ENCODE peak calls at places on chromosome 14, in six cellular contexts. E is fibroblast of lung, M is neuronal stem cell, W is neural progenitor cell, P is HCT116, J is trophoblast cell. U is an unnamed sample.

GRCh38 chr14:49880267-49881064 is 12.4 kb upstream of the ARF6 start:
- DNase-seq in E (no peak), M (no peak), W (no peak), P (no peak), J (no peak), U (no peak)

GRCh38 chr14:76019676-76020075 is 34.1 kb downstream of the IFT43 start:
- DNase-seq in E (no peak), M (no peak), W (no peak), P (no peak), J (no peak), U (no peak)

GRCh38 chr14:23432946-23433345 is 2.5 kb downstream of the MYH7 start:
- DNase-seq in E (no peak), M (no peak), W (no peak), P (no peak), J (no peak), U (no peak)

GRCh38 chr14:56810341-56810740 is at the start of gene OTX2:
- DNase-seq in E (no peak), M (no peak), W (peak; percentile 84), P (no peak), J (no peak), U (no peak)

GRCh38 chr14:100140452-100141132 is 18.9 kb downstream of the DEGS2 start:
- DNase-seq in E (no peak), M (peak; percentile 38), W (peak; percentile 88), P (no peak), J (no peak), U (no peak)

GRCh38 chr14:100246809-100247428 is 8.0 kb downstream of the YY1 start:
- DNase-seq in E (peak; percentile 43), M (peak; percentile 43), W (peak; percentile 69), P (peak; percentile 48), J (peak; percentile 81), U (no peak)

GRCh38 chr14:73025544-73025943 is 1.4 kb downstream of the ZFYVE1 start:
- DNase-seq in E (peak; percentile 40), M (no peak), W (no peak), P (no peak), J (peak; percentile 23), U (no peak)

GRCh38 chr14:31300296-31300695 is 92.7 kb upstream of the HECTD1 start:
- DNase-seq in E (peak; percentile 19), M (no peak), W (no peak), P (no peak), J (peak; percentile 27), U (no peak)

GRCh38 chr14:64504310-64504896 is at the start of gene ZBTB1:
- DNase-seq in E (peak; percentile 85), M (peak; percentile 84), W (peak; percentile 94), P (peak; percentile 65), J (peak; percentile 86), U (no peak)

DNA sequence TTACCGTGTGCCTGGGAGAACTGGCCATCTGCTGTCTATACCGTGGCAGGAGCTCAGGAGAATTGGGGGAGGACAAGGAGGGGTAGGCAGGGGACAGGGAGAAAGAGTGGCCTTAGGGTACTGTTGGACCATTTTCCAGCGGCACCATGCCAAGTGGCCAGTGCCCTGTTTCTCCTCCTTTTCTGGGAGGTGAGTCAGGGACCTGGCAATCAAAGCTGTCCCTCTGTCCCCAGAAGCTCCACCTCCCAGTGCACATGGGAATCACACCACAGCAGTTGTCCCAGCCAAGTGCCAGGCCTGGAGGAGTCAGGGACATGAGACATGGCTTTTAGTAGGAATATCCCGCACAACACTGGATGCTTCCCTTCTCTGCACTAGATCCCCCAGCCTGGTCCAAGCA is 118.0 kb downstream of the GCH1 start:
- DNase-seq in E (no peak), M (no peak), W (no peak), P (no peak), J (no peak), U (no peak)
- H3K9ac ChIP-seq in E (no peak overlapping the region), M (no peak overlapping the region), W (no peak overlapping the region), P (no peak overlapping the region), J (no peak overlapping the region), U (no peak overlapping the region)

GRCh38 chr14:69807192-69807591 is 10.2 kb upstream of the SLC10A1 start:
- DNase-seq in E (no peak), M (no peak), W (no peak), P (no peak), J (no peak), U (no peak)

GRCh38 chr14:69812725-69813124 is 15.7 kb upstream of the SLC10A1 start:
- DNase-seq in E (no peak), M (no peak), W (peak; percentile 27), P (no peak), J (peak; percentile 91), U (no peak)

GRCh38 chr14:69811868-69812252 is 14.8 kb upstream of the SLC10A1 start:
- DNase-seq in E (no peak), M (no peak), W (no peak), P (no peak), J (peak; percentile 59), U (no peak)

GRCh38 chr14:69811227-69811867 is 14.3 kb upstream of the SLC10A1 start:
- DNase-seq in E (no peak), M (no peak), W (no peak), P (no peak), J (peak; percentile 92), U (no peak)

DNA sequence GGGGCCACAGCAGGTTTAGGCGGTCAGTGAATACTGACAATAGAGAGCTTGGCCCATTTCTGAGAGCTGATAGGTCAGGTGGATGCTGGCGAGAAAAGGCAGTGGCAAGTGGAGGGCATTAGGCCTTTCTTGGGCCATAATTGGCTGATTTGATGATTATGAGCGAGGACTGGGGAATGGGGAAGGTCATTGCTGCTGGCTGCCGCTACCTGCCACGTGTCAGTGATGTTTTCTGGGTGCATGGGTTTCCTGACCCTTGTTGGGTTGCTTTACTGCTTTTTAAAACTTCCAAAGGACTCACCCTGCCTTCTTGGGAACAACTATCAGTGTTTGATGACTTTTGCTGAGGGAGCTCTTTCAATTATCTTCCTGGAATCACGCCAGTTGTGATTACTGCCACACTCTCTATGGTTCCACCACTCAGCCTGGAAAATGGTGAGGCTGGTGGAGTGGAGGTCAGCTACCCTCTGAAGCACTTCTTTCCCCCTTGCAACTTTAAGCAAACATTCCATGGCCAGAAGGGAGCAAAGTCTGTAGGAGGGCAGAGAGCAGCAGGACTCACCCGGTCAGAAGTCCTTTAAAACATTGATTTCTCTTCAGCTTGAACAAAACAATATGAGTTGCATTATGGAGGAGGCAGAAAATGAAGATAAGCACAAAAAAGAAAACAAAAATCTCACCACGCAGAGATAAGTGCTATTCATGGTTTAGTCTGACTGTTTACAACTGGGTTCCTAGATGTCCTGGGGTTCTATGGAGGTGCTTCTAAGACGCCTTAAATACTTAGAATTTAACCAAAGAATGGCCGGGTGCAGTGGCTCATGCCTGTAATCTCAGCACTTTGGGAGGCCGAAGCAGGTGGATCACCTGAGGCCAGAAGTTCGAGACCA is 12.1 kb upstream of the SLC10A1 start:
- DNase-seq in E (no peak), M (no peak), W (no peak), P (no peak), J (no peak), U (no peak)
- H2AFZ ChIP-seq in E (no peak overlapping the region), M (peak overlapping the region; percentile 29), W (peak overlapping the region; percentile 55), P (no peak overlapping the region), J (no peak overlapping the region), U (no peak overlapping the region)

GRCh38 chr14:77022219-77022852 is 6.2 kb downstream of the IRF2BPL start:
- DNase-seq in E (no peak), M (no peak), W (no peak), P (no peak), J (peak; percentile 54), U (no peak)

GRCh38 chr14:77023001-77023996 is 5.2 kb downstream of the IRF2BPL start:
- DNase-seq in E (peak; percentile 62), M (no peak), W (peak; percentile 70), P (no peak), J (peak; percentile 53), U (no peak)

GRCh38 chr14:77025744-77026165 is 2.8 kb downstream of the IRF2BPL start:
- DNase-seq in E (no peak), M (no peak), W (peak; percentile 65), P (no peak), J (peak; percentile 42), U (no peak)

GRCh38 chr14:77026166-77026929 is 2.2 kb downstream of the IRF2BPL start:
- DNase-seq in E (peak; percentile 50), M (peak; percentile 30), W (peak; percentile 52), P (no peak), J (peak; percentile 55), U (no peak)

GRCh38 chr14:77024171-77024627 is 4.3 kb downstream of the IRF2BPL start:
- DNase-seq in E (peak; percentile 80), M (no peak), W (peak; percentile 88), P (no peak), J (peak; percentile 99), U (no peak)
- H3K9ac ChIP-seq in E (peak overlapping the region; percentile 21), M (no peak overlapping the region), W (no peak overlapping the region), P (peak overlapping the region; percentile 38), J (no peak overlapping the region), U (peak overlapping the region; percentile 87)

GRCh38 chr14:53539489-53540126 is 386.5 kb upstream of the DDHD1 start:
- DNase-seq in E (peak; percentile 90), M (peak; percentile 80), W (peak; percentile 89), P (peak; percentile 71), J (peak; percentile 88), U (peak; percentile 7)
- H2AFZ ChIP-seq in E (no peak overlapping the region), M (peak overlapping the region; percentile 21), W (no peak overlapping the region), P (peak overlapping the region; percentile 82), J (no peak overlapping the region), U (no peak overlapping the region)

DNA sequence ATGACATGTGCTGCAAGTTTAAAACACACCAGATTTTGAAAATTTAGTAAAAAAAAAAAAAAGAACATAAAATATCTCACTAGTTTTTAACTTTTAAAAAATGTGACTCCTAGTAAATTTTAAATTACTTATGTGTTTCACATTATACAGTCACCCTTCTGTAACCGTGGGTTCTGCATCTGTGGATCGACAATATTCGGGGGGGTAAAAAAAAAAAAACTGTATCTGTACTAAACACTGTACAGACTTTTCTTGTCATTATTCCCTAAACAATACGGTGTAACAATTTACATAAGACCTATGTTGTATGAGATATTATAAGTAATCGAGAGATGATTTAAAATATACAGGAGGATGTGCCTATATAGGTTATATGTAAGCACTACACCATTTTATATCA is 3.2 kb downstream of the DDX24 start:
- DNase-seq in E (no peak), M (no peak), W (no peak), P (no peak), J (no peak), U (no peak)
- H3K9ac ChIP-seq in E (no peak overlapping the region), M (no peak overlapping the region), W (no peak overlapping the region), P (no peak overlapping the region), J (no peak overlapping the region), U (no peak overlapping the region)